ENCODE peak calls at places on chromosomes 6 and 20, in four cellular contexts. Y is K562, S is GM12891, M is GM12878. C is an unnamed sample.

GRCh38 chr20:57560554-57561355 is at the start of gene PCK1:
- DNase-seq in Y (peak; percentile 66), M (no peak), S (no peak), C (no peak)

GRCh38 chr6:78101387-78101786 is 448.5 kb downstream of the MEI4 start:
- DNase-seq in M (no peak), Y (no peak), S (no peak), C (no peak)

GRCh38 chr6:117518870-117519269 is 36.4 kb downstream of the DCBLD1 start:
- DNase-seq in Y (no peak), M (no peak), S (no peak), C (no peak)

GRCh38 chr6:403659-404655 is 12.4 kb downstream of the IRF4 start:
- DNase-seq in Y (no peak), S (no peak), M (no peak), C (no peak)

GRCh38 chr6:130604869-130605401 is 222.3 kb upstream of the SMLR1 start:
- DNase-seq in S (no peak), M (no peak), Y (no peak), C (no peak)

GRCh38 chr6:155126727-155127439 is 131.8 kb downstream of the TIAM2 start:
- DNase-seq in M (no peak), Y (no peak), S (no peak), C (no peak)

GRCh38 chr6:5205877-5206840 is 54.6 kb downstream of the LYRM4 start:
- DNase-seq in S (no peak), M (no peak), Y (no peak), C (peak; percentile 80)

GRCh38 chr20:37421988-37422387 is 76.0 kb downstream of the SRC start:
- DNase-seq in M (no peak), Y (no peak), S (no peak), C (no peak)

GRCh38 chr6:75374913-75375530 is 90.4 kb upstream of the TMEM30A start:
- DNase-seq in M (no peak), S (no peak), Y (no peak), C (no peak)

DNA sequence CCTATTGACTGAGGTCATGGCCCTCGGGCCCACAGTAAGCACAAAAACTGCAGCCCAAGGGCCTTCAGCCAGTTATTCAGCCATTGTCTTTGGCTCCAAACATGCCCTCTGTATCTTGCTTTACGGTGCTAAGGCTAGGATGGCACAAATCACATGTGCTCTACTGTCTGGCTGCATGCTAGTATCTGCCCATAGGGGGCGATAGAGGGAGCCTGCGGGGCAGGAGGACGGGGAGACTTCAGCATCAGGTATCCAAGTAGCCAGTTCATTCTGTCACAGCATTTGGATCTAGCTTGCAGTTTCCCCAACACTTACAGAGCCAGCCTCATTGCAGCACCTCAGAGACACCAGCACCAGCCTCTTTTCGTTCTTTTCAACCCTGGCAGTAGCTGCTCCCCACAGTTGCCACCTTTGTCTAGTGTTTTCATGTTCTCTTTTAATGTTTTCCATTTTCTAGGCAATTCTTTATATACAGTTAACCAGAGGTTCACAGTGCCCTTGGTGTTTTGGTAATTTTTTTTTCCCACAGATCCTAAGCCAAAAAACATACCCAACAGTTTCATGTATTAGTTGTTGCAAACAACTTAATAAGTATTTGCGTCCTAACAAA is 705.9 kb downstream of the PTPRT start:
- DNase-seq in Y (peak; percentile 71), S (no peak), M (no peak), C (no peak)
- TF ChIP-seq SPI1 in Y (no peak), S (no peak), M (no peak), C (no peak)

DNA sequence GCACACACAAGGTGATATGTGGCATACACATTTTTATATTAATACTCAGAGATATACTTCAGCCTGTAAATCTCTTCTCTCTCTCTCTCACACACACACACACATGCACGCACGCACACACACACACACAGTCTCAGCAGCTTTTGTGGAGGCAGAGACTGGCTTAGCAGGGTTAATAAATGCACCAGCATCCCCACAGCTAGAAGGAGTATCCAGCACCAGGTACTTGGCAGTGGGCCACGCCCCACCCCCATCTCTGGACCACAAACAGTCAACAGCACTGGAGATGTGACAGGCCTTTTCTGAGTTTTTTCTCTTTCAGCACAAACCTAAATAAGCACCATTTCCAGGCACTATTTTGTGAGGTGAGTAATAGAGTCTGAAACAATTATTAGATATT is 47.3 kb upstream of the LRFN2 start:
- DNase-seq in Y (no peak), S (no peak), M (no peak), C (no peak)
- TF ChIP-seq SPI1 in Y (no peak), S (no peak), M (no peak), C (no peak)

DNA sequence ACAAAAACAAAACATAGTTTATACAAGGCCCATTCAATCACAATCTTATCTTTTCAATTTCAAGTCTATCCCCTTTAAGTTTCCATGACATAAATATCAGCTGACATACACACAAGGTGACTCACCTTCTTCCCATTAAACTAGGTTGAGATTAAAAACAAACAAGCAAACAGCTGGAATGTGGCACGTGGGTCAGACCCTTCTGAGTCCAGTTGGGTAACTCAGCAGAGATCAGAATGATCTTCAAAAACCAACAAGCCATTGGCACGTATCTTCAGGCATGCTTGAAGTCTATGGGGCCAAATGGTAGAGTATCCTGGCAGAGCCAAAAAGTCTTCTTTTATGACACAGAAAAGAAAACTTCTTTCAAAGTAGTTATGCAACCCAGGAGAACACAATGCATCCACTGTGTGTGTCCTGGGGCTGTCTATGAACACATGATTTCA is 603.5 kb upstream of the CITED2 start:
- DNase-seq in S (no peak), M (no peak), Y (no peak), C (no peak)
- TF ChIP-seq SPI1 in S (no peak), M (no peak), Y (no peak), C (no peak)

GRCh38 chr6:41167173-41167963 is 4.5 kb upstream of the TREM2 start:
- DNase-seq in S (no peak), Y (no peak), M (no peak), C (no peak)
- TF ChIP-seq SPI1 in S (no peak), Y (no peak), M (no peak), C (peak; percentile 1)

GRCh38 chr6:35804996-35805736 is at the start of gene LHFPL5:
- DNase-seq in Y (peak; percentile 99), M (no peak), S (peak; percentile 82), C (no peak)

GRCh38 chr6:35808688-35809087 is 3.5 kb downstream of the LHFPL5 start:
- DNase-seq in S (no peak), Y (no peak), M (no peak), C (no peak)

GRCh38 chr6:35811699-35811995 is 6.5 kb downstream of the LHFPL5 start:
- DNase-seq in S (no peak), Y (no peak), M (no peak), C (no peak)

GRCh38 chr6:35810831-35811698 is 5.9 kb downstream of the LHFPL5 start:
- DNase-seq in M (no peak), Y (no peak), S (no peak), C (no peak)
- TF ChIP-seq SPI1 in M (no peak), Y (no peak), S (no peak), C (no peak)

GRCh38 chr20:41047279-41047974 is 18.8 kb downstream of the TOP1 start:
- DNase-seq in S (no peak), M (no peak), Y (no peak), C (no peak)

GRCh38 chr20:41046716-41047115 is 18.1 kb downstream of the TOP1 start:
- DNase-seq in Y (no peak), S (no peak), M (no peak), C (no peak)

GRCh38 chr20:41049451-41049850 is 20.8 kb downstream of the TOP1 start:
- DNase-seq in Y (no peak), M (no peak), S (no peak), C (no peak)

GRCh38 chr20:41048475-41049242 is 20.0 kb downstream of the TOP1 start:
- DNase-seq in M (no peak), Y (no peak), S (no peak), C (no peak)

GRCh38 chr20:41047975-41048305 is 19.3 kb downstream of the TOP1 start:
- DNase-seq in S (no peak), M (no peak), Y (no peak), C (no peak)
- TF ChIP-seq SPI1 in S (no peak), M (no peak), Y (no peak), C (no peak)

GRCh38 chr6:52588710-52589091 is 11.8 kb upstream of the TRAM2 start:
- DNase-seq in Y (no peak), S (no peak), M (no peak), C (no peak)
- TF ChIP-seq SPI1 in Y (no peak), S (no peak), M (no peak), C (no peak)

DNA sequence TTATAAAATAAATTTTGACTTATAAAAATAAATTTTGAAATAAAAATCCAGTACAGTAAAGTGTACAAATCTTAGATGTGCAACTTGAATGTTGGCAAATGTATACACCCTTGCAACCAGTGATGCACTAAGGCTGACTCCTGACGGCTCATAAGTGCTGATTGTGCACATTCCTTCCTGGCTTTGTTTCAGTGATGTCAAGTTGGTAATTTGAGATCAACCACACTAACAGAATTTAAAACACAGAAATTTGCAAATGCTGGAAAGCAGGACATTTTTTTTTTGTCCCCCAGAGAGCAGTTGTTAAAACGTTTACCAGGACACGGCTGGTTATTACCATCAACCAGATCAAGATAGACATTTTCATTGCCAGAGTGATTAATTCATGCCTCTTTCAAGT is 735.6 kb downstream of the RFPL4B start:
- DNase-seq in S (no peak), M (no peak), Y (no peak), C (no peak)
- TF ChIP-seq SPI1 in S (no peak), M (no peak), Y (no peak), C (no peak)

C was measured in HL-60.